ENCODE peak calls at places on chromosomes 7 and 10, in five cellular contexts. J is IMR-90, A is H1, F is HCT116, B is GM12878. T is an unnamed sample.

GRCh38 chr7:131637846-131638245 is 81.4 kb upstream of the PODXL start:
- DNase-seq in F (no peak), B (no peak), A (no peak), J (no peak), T (no peak)

GRCh38 chr7:125847706-125848105 is 918.1 kb upstream of the POT1 start:
- DNase-seq in F (no peak), J (no peak), A (no peak), B (no peak), T (no peak)

GRCh38 chr10:49194212-49194920 is 6.2 kb upstream of the TMEM273 start:
- DNase-seq in F (no peak), B (no peak), J (no peak), A (no peak), T (no peak)

GRCh38 chr7:37524807-37525206 is 76.1 kb upstream of the ELMO1 start:
- DNase-seq in A (no peak), B (no peak), F (no peak), J (no peak), T (no peak)

GRCh38 chr7:30845426-30846135 is 66.1 kb upstream of the AQP1 start:
- DNase-seq in J (peak), F (no peak), B (no peak), A (no peak), T (no peak)

GRCh38 chr7:68613897-68614296 is 984.4 kb upstream of the AUTS2 start:
- DNase-seq in A (no peak), F (no peak), B (no peak), J (no peak), T (no peak)

GRCh38 chr7:33776791-33777190 is 128.5 kb upstream of the BMPER start:
- DNase-seq in A (no peak), B (no peak), J (peak), F (no peak), T (no peak)

GRCh38 chr10:57890691-57891090 is 377.0 kb downstream of the IPMK start:
- DNase-seq in F (no peak), J (no peak), A (no peak), B (no peak), T (no peak)

GRCh38 chr10:49184642-49185111 is 3.5 kb downstream of the TMEM273 start:
- DNase-seq in B (no peak), J (no peak), A (peak), F (no peak), T (no peak)

GRCh38 chr7:36390199-36391090 is 783 bp downstream of the ANLN start:
- DNase-seq in B (no peak), J (peak), A (peak), F (peak), T (peak)

GRCh38 chr10:86659161-86659691 is 4.9 kb downstream of the OPN4 start:
- DNase-seq in F (no peak), A (no peak), B (no peak), J (no peak), T (no peak)

GRCh38 chr7:82044497-82045080 is 274.7 kb upstream of the HGF start:
- DNase-seq in J (peak), F (peak), A (no peak), B (no peak), T (peak)

GRCh38 chr10:63516207-63516606 is 5.0 kb upstream of the REEP3 start:
- DNase-seq in A (no peak), B (no peak), J (no peak), F (no peak), T (no peak)

GRCh38 chr10:102501201-102502028 is 1.1 kb downstream of the ACTR1A start:
- DNase-seq in A (no peak), J (peak), F (no peak), B (no peak), T (no peak)

GRCh38 chr7:135959655-135960363 is 17.4 kb downstream of the MTPN start:
- DNase-seq in A (no peak), F (no peak), J (no peak), B (no peak), T (no peak)

GRCh38 chr10:71933651-71934050 is 30.5 kb upstream of the CHST3 start:
- DNase-seq in B (no peak), F (no peak), A (no peak), J (no peak), T (no peak)

GRCh38 chr7:85023066-85023687 is 163.7 kb downstream of the SEMA3D start:
- DNase-seq in B (no peak), A (no peak), J (peak), F (peak), T (no peak)

GRCh38 chr10:68067029-68067428 is 8.1 kb downstream of the HERC4 start:
- DNase-seq in A (no peak), J (no peak), F (no peak), B (no peak), T (no peak)

GRCh38 chr10:784759-785538 is 95.5 kb upstream of the DIP2C start:
- DNase-seq in A (peak), B (no peak), J (peak), F (peak), T (peak)

GRCh38 chr7:55437375-55437774 is 72.2 kb downstream of the LANCL2 start:
- DNase-seq in F (no peak), B (no peak), A (no peak), J (no peak), T (no peak)

GRCh38 chr10:121453160-121453559 is 145.1 kb downstream of the FGFR2 start:
- DNase-seq in F (no peak), B (no peak), J (no peak), A (no peak), T (no peak)
- TF ChIP-seq RAD21 in F (no peak), B (no peak), J (no peak), A (no peak), T (no peak)

DNA sequence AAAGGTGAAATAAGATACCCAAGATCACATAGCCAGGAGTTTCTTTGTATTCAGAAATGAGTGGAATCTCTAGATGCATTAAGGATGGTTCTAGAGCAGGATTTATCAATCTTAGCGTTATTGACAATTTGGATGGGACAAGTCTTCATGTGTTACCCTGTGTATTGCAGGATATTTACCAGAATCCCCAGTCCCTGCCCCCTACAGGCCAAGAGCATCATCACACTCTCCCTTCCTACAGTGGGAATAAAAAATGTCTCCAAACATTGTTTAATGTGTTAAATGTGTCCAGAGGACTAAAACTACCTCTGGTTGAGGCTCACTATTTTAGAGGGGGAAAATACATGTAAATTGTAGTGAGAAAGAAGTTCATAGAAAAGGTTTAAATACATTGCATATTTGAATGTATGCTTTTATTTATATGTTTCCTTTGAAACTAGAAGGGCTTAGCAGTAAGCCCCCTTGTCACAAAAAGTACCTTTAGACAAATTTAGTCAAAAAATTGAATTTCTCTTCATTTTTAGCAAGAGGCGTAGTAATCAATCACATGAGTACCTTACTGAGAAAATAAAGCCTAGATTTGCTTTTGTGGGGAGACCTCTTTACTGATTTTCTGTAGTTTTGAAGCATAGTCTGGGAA is 141.2 kb downstream of the MLLT10 start:
- DNase-seq in J (peak), B (no peak), F (peak), A (no peak), T (peak)
- TF ChIP-seq RAD21 in J (peak), B (peak), F (peak), A (peak), T (peak)

GRCh38 chr10:84054743-84055142 is 84.6 kb upstream of the GHITM start:
- DNase-seq in F (no peak), J (no peak), B (no peak), A (no peak), T (no peak)
- TF ChIP-seq RAD21 in F (no peak), J (no peak), B (no peak), A (peak), T (no peak)

GRCh38 chr10:22022257-22023051 is 18.9 kb upstream of the DNAJC1 start:
- DNase-seq in B (no peak), A (no peak), F (no peak), J (no peak), T (no peak)
- TF ChIP-seq RAD21 in B (no peak), A (no peak), F (no peak), J (no peak), T (no peak)

DNA sequence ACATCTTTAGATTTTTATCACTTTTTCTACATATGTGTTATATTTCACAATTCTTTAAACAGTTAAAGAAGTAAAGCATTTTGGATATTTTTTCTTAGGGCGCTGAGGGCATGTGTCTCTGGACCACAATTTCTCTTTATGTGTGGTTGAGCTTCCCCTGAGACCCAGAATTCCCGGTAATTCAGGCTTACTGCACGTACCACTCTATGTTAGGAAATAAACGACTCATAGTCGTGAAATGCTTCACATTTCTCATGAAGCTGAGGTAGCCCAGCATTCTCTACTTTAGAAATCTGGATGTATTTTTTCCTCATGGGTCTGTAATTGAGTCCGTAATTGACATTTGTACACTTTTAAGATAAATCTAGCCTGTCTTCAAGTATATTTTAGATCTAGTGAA is 170.6 kb downstream of the FZD1 start:
- DNase-seq in J (no peak), B (no peak), F (no peak), A (no peak), T (no peak)
- TF ChIP-seq RAD21 in J (no peak), B (no peak), F (no peak), A (no peak), T (no peak)

DNA sequence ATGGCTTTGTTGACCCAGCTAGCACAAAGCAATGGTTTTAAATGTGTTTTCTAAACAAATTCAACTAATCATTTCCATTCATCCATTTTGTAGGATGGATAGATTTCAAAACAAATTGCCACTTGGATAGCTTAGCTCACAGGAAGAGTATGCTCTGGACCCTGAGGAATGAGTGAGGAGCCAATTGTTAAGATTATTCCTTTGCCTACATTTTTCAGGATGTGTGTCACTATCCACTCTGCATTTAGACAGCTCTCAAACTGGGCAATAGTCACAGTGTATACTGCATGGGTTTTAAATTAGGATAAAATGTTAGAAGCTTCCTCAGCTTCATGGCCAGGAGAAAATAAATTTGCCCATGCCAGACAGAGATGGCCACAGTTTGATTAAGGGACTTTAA is 605.6 kb upstream of the TEX47 start:
- DNase-seq in J (no peak), B (no peak), F (no peak), A (no peak), T (no peak)
- TF ChIP-seq RAD21 in J (no peak), B (no peak), F (no peak), A (no peak), T (no peak)

GRCh38 chr10:2037966-2038493 is 300.7 kb upstream of the ADARB2 start:
- DNase-seq in J (no peak), B (no peak), A (no peak), F (no peak), T (no peak)
- TF ChIP-seq RAD21 in J (no peak), B (no peak), A (no peak), F (no peak), T (no peak)

DNA sequence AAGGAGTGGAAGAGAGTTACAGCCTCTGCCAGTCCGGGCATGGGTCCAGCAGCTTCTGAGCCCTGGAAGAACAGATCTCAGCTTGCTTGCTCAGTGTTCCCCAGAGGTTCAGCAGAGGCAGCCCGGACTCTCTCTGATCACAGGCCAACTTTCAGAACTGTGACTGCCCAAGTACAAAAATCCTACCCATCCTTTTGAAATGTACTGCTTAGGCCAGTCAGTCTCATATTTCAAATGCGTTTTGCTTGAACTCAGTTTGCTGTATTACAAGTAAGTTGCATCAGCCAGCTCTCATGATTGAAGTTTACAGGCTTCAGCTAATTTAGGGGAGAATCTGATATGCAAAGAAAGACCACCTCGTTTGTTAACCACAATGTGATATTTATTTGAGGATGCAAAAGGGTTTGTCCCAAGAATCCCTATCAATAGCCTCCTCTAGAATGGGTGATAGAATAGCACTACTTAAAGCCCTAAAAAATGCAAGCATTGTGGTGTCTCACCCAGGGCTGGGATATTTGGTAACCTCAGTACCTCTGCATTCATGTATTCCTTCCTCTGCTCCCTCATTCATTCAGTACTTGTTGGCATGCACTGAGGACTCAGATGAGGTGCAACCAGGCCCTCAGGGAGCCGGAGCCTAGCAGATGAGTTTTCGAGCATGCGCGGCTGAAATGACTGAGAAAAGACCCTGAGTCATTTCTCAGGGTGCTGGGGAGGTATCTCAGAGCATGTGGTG is 7.0 kb downstream of the AIMP2 start:
- DNase-seq in A (no peak), F (no peak), J (peak), B (no peak), T (no peak)
- TF ChIP-seq RAD21 in A (no peak), F (no peak), J (no peak), B (no peak), T (no peak)

DNA sequence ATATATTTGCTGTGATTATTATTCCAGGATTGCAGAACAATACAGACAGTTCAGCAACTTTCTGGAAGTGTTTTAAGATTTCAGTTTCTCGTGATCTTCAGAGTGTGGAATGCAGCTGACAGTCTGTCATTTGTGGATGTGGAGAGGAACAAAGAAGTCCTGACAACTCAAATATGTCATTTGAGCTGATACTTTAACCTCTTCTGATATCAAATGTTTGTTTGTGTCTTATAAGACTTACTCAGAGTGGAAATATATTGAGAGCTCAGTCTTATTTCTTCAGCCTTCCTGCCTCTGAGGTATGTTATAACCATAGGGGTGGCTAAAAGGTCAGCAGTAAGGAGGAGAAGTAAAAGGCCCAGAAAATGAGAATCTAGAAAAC is 96.4 kb downstream of the OSBPL3 start:
- DNase-seq in A (no peak), B (no peak), J (no peak), F (no peak), T (no peak)
- TF ChIP-seq RAD21 in A (no peak), B (no peak), J (no peak), F (no peak), T (no peak)

GRCh38 chr7:2068693-2069471 is 163.9 kb downstream of the MAD1L1 start:
- DNase-seq in F (no peak), A (no peak), B (no peak), J (no peak), T (no peak)
- TF ChIP-seq RAD21 in F (no peak), A (no peak), B (no peak), J (no peak), T (no peak)